ENCODE peak calls at places on chromosomes 13 and 19, in seven cellular contexts. J is mammary epithelial cell, M is epithelial cell of esophagus, Z is activated B cell treated with CpG ODN at 0.5 μM for 24 hours, U is neural crest cell, B is MCF 10A, I is GM23338. G is an unnamed sample.

GRCh38 chr13:23754506-23754905 is 134.7 kb downstream of the MIPEP start:
- DNase-seq in Z (no peak), J (no peak), M (no peak), I (no peak), U (no peak), B (no peak), G (no peak)

GRCh38 chr13:106052200-106052767 is 483.2 kb downstream of the EFNB2 start:
- DNase-seq in J (no peak), M (no peak), I (peak), B (no peak), Z (no peak), U (no peak), G (no peak)

GRCh38 chr19:3605361-3605760 is 1.3 kb downstream of the TBXA2R start:
- DNase-seq in Z (no peak), J (no peak), M (no peak), U (no peak), I (no peak), B (no peak), G (no peak)

GRCh38 chr13:67299072-67299635 is 69.0 kb upstream of the PCDH9 start:
- DNase-seq in J (peak), I (no peak), U (no peak), Z (no peak), M (peak), B (peak), G (no peak)

GRCh38 chr19:45442927-45443461 is 19.3 kb upstream of the ERCC1 start:
- DNase-seq in I (peak), J (no peak), M (peak), B (peak), U (peak), Z (peak), G (no peak)

GRCh38 chr19:33388231-33388816 is 14.8 kb downstream of the CEBPG start:
- DNase-seq in Z (no peak), B (no peak), U (no peak), I (no peak), M (no peak), J (no peak), G (peak)

GRCh38 chr13:36475468-36475867 is 43.2 kb downstream of the CCNA1 start:
- DNase-seq in M (peak), U (no peak), Z (no peak), B (peak), J (peak), I (peak), G (no peak)

GRCh38 chr13:102678339-102679122 is 16.3 kb downstream of the METTL21C start:
- DNase-seq in I (no peak), M (no peak), B (no peak), J (no peak), U (no peak), Z (no peak), G (no peak)

GRCh38 chr19:15715642-15716041 is 12.2 kb upstream of the OR10H2 start:
- DNase-seq in I (no peak), U (no peak), Z (no peak), B (no peak), J (no peak), M (no peak), G (no peak)

GRCh38 chr13:28792992-28793391 is 27.1 kb upstream of the MTUS2 start:
- DNase-seq in U (no peak), J (peak), B (no peak), M (no peak), Z (no peak), I (no peak), G (no peak)

GRCh38 chr13:102702965-102703720 is 8.3 kb upstream of the METTL21C start:
- DNase-seq in Z (no peak), M (no peak), J (no peak), I (no peak), U (no peak), B (no peak), G (no peak)

GRCh38 chr13:45178349-45179142 is 22.3 kb downstream of the KCTD4 start:
- DNase-seq in J (no peak), B (peak), Z (no peak), U (no peak), I (no peak), M (peak), G (no peak)

GRCh38 chr13:79212064-79212619 is 193.9 kb downstream of the RBM26 start:
- DNase-seq in J (no peak), I (no peak), M (no peak), B (no peak), Z (no peak), U (no peak), G (no peak)

GRCh38 chr13:43908156-43909126 is 28.7 kb downstream of the LACC1 start:
- DNase-seq in J (peak), U (peak), I (peak), Z (no peak), M (peak), B (peak), G (no peak)

GRCh38 chr19:13850910-13851753 is 25.8 kb upstream of the NANOS3 start:
- DNase-seq in I (no peak), Z (peak), J (peak), B (peak), M (peak), U (no peak), G (no peak)

GRCh38 chr19:6718741-6719539 is 1.5 kb downstream of the C3 start:
- DNase-seq in M (no peak), I (peak), Z (no peak), B (peak), U (no peak), J (peak), G (peak)

GRCh38 chr13:90591927-90592268 is 755.6 kb upstream of the MIR17HG start:
- DNase-seq in Z (no peak), I (peak), J (peak), U (no peak), B (no peak), M (peak), G (no peak)

GRCh38 chr13:101065314-101065713 is 351.0 kb downstream of the NALCN start:
- DNase-seq in J (no peak), U (no peak), Z (no peak), M (no peak), I (no peak), B (no peak), G (no peak)

GRCh38 chr13:108178105-108178504 is 37.2 kb downstream of the LIG4 start:
- DNase-seq in B (no peak), I (no peak), Z (no peak), M (no peak), J (no peak), U (no peak), G (no peak)

GRCh38 chr13:108182652-108183051 is 32.7 kb downstream of the LIG4 start:
- DNase-seq in B (no peak), I (no peak), J (no peak), M (no peak), Z (no peak), U (no peak), G (no peak)

DNA sequence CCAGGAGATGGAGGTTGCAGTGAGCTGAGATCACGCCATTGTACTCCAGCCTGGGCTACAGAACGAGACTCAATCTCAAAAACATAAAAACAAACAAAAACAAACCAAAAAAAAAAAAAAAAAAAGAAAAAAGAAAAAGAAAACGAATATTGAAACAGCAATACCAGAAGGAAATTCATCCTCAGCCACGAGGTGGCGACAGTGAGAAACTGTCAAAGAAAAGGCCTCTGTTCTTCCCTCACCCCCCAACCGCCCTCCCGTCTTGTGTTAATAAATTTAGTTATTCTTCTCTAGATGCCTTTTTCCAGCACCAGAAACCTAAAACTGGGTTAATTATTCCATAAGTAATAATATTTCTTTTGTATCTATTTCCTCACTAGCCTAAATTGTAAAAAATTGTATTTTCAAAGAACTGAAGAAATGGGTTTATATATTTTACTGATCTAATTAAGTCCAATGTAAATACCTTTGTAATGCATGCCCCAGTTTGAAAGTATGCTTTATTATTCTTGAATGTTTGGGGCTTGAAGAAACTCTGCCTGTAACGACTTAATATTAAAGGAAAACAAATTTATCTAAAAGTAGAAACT is 38.6 kb downstream of the LIG4 start:
- DNase-seq in U (peak), J (peak), Z (peak), I (peak), M (peak), B (peak), G (peak)
- TF ChIP-seq CTCF in U (peak), J (peak), Z (no peak), I (peak), M (peak), B (peak), G (peak)

DNA sequence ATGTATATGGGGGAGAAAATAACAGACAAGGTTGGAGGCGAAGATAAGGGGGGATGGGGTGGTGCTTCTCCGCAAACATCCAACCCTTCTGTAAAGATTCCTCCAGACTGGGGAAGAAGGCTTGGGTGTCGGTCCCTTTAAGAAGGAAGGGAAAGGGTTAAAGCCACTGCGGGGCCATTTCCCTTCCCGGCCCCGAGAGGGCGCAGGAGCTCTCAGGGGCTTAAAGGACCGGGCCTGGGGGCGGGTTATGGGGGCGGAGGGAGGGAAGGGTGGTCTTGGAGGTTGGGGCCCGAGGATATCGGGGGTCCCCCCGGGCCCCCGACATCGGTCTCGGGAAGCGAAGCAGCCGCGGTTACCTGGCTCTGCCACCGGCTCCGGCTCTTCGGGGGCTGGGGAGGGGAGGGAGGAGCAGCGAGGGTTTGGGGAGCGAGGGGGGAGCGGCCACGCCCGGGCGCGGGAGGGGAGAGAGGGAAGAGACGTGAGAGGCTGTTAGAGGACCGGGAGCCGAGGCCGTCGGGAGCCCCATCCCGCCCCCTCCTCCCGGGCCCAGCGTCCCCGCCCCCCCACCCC is 2.8 kb downstream of the TNNT1 start:
- DNase-seq in M (peak), B (peak), J (peak), I (peak), U (no peak), Z (no peak), G (peak)
- TF ChIP-seq CTCF in M (peak), B (peak), J (peak), I (peak), U (peak), Z (no peak), G (peak)

GRCh38 chr13:50801087-50801931 is 42.2 kb downstream of the DLEU7 start:
- DNase-seq in M (peak), J (peak), B (peak), U (peak), I (peak), Z (peak), G (peak)
- TF ChIP-seq CTCF in M (peak), J (peak), B (peak), U (peak), I (peak), Z (no peak), G (peak)

DNA sequence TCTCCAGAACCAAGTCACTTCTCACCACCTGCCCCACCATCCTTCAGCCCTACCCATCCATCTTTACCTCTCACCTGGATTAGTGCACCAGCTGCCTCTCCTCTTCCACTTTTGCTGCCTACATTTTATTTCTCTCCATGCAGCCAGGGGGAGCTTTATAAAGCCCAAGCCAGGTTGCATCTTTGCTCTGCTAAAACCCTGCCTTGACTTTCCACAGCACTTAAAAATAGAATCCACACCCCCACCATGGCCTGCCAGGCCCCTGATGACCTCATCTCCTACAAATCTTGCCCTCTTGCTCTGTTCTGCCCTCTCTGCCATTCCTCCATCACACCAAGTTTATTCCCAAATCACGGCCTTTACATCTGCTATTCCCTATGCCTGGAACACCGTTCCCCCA is 1.8 kb downstream of the HOOK2 start:
- DNase-seq in U (no peak), B (peak), Z (no peak), I (no peak), J (peak), M (peak), G (no peak)
- TF ChIP-seq CTCF in U (no peak), B (peak), Z (no peak), I (peak), J (peak), M (peak), G (peak)

DNA sequence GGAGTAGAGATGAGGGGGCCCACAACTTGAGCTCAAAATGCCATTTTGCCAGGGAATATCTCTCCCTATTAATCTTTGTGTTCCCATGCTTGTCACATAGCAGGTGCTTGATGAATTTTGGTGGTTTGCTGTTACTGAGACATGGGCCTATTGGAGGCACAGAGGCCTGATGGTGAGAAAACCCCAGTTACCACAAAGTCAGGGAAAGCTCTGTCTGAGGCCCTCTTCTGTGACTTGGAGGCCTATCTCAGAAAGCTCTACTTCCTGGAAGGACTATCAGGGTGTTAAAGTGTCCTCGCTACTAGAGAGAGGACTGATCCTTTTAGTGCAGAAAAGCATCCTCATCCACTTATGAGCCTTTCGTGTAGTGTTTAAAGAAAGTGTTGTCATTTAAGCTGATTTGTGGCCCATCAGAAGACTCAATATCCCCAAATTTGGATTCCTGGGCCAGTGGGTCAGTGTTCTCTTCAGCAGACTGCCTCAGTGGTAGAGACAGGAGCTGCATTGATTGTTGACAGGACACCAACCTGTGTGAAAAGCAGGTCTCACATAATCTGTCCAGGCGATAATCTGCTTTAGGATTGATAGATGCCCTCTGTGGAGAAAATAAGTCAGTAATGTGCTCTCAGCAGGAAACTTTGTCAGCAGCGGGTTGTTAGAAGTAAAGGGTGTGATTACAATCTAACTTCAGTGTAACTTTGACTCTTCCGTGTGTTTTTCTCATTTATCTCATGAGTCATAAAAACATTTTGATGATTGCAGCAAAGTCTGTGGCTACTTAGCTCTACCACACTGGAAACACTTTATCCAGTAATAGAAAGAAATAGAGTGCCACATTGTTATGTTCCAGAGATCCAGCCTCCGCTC is 121.0 kb downstream of the AKAP11 start:
- DNase-seq in M (peak), Z (no peak), I (no peak), J (no peak), B (no peak), U (no peak), G (no peak)
- TF ChIP-seq CTCF in M (no peak), Z (no peak), I (no peak), J (no peak), B (no peak), U (no peak), G (no peak)

GRCh38 chr13:52737900-52738299 is 1.7 kb downstream of the CNMD start:
- DNase-seq in M (no peak), B (no peak), U (no peak), I (no peak), J (no peak), Z (no peak), G (no peak)

GRCh38 chr13:52739468-52740071 is at the start of gene CNMD:
- DNase-seq in M (no peak), J (no peak), I (peak), Z (no peak), U (no peak), B (no peak), G (no peak)

GRCh38 chr13:52736891-52737290 is 2.7 kb downstream of the CNMD start:
- DNase-seq in J (no peak), M (no peak), U (no peak), I (no peak), B (no peak), Z (no peak), G (no peak)

GRCh38 chr13:52737451-52737850 is 2.2 kb downstream of the CNMD start:
- DNase-seq in J (no peak), M (no peak), I (no peak), B (no peak), U (no peak), Z (no peak), G (no peak)

GRCh38 chr13:52738719-52739467 is 727 bp downstream of the CNMD start:
- DNase-seq in Z (peak), J (no peak), U (peak), B (no peak), I (peak), M (no peak), G (peak)
- TF ChIP-seq CTCF in Z (no peak), J (peak), U (peak), B (no peak), I (peak), M (no peak), G (peak)

G was measured in GM10248.